ENCODE peak calls at places on chromosomes 7 and 10, in six cellular contexts. R is CD4-positive, alpha-beta memory T cell; W is fibroblast of lung; B is SW 1271; U is right cardiac atrium; T is Caki2. F is an unnamed sample.

GRCh38 chr7:158863611-158864506 is 7.5 kb downstream of the DYNC2I1 start:
- DNase-seq in B (peak), W (peak), T (peak), R (peak), U (peak), F (no peak)

GRCh38 chr10:98289802-98290209 is 21.8 kb upstream of the LOXL4 start:
- DNase-seq in T (no peak), R (no peak), W (no peak), B (no peak), U (no peak), F (no peak)

GRCh38 chr7:23003505-23004246 is 10.3 kb downstream of the HYCC1 start:
- DNase-seq in T (no peak), B (no peak), W (no peak), U (no peak), R (no peak), F (no peak)

GRCh38 chr7:8435120-8435519 is 1.7 kb downstream of the NXPH1 start:
- DNase-seq in T (no peak), R (no peak), W (no peak), U (no peak), B (no peak), F (no peak)

GRCh38 chr10:102435529-102436233 is 3.3 kb upstream of the CUEDC2 start:
- DNase-seq in T (no peak), W (no peak), B (no peak), R (peak), U (no peak), F (no peak)

GRCh38 chr7:27169658-27170493 is 4.2 kb downstream of the HOXA10 start:
- DNase-seq in R (no peak), B (no peak), U (no peak), T (peak), W (no peak), F (no peak)

GRCh38 chr10:61842755-61843497 is 58.6 kb upstream of the ARID5B start:
- DNase-seq in U (no peak), W (no peak), R (no peak), B (no peak), T (no peak), F (peak)

GRCh38 chr7:159022238-159022993 is 122.3 kb downstream of the VIPR2 start:
- DNase-seq in R (no peak), B (no peak), T (no peak), U (no peak), W (no peak), F (no peak)

GRCh38 chr10:124728830-124729661 is 15.1 kb downstream of the FAM53B start:
- DNase-seq in B (no peak), U (no peak), W (no peak), R (no peak), T (no peak), F (no peak)

GRCh38 chr10:47374611-47375536 is 9.2 kb downstream of the ZNF488 start:
- DNase-seq in T (no peak), B (no peak), W (peak), U (no peak), R (no peak), F (no peak)

GRCh38 chr7:86942081-86942480 is 117.4 kb downstream of the ELAPOR2 start:
- DNase-seq in R (no peak), T (no peak), B (no peak), U (no peak), W (peak), F (no peak)

GRCh38 chr10:43227911-43228782 is 38.7 kb downstream of the RASGEF1A start:
- DNase-seq in T (no peak), R (no peak), W (no peak), U (peak), B (no peak), F (no peak)

GRCh38 chr7:23473848-23474097 is 3.5 kb upstream of the IGF2BP3 start:
- DNase-seq in W (no peak), B (no peak), R (no peak), U (no peak), T (no peak), F (no peak)

GRCh38 chr10:72819053-72819452 is 74.5 kb upstream of the OIT3 start:
- DNase-seq in B (no peak), U (no peak), T (no peak), R (no peak), W (no peak), F (no peak)

GRCh38 chr7:132239422-132239994 is 336.8 kb downstream of the PLXNA4 start:
- DNase-seq in B (no peak), U (no peak), R (no peak), W (no peak), T (no peak), F (no peak)

GRCh38 chr10:59823751-59824150 is 70.5 kb upstream of the MRLN start:
- DNase-seq in U (no peak), W (no peak), T (no peak), R (no peak), B (no peak), F (no peak)

F was measured in epithelial cell of proximal tubule.